ENCODE peak calls at places on chromosomes 1 and 21, in four cellular contexts. G is WTC11, L is K562, P is A549. S is an unnamed sample.

GRCh38 chr21:32641715-32642698 is 29.8 kb upstream of the CFAP298 start:
- DNase-seq in G (no peak), L (no peak), P (no peak), S (no peak)

GRCh38 chr1:15755021-15755642 is 3.5 kb upstream of the FBLIM1 start:
- DNase-seq in G (no peak), L (no peak), P (no peak), S (no peak)

GRCh38 chr1:57270926-57271698 is 152.7 kb downstream of the DAB1 start:
- DNase-seq in G (no peak), L (no peak), P (no peak), S (no peak)

GRCh38 chr1:236066828-236067386 is 2.0 kb upstream of the NID1 start:
- DNase-seq in G (no peak), L (no peak), P (no peak), S (no peak)

GRCh38 chr1:56817716-56818463 is 1.3 kb downstream of the FYB2 start:
- DNase-seq in G (no peak), L (no peak), P (no peak), S (peak; percentile 20)

GRCh38 chr1:92081031-92081430 is 886 bp downstream of the BTBD8 start:
- DNase-seq in G (no peak), L (no peak), P (no peak), S (no peak)

GRCh38 chr1:55650449-55650848 is 435.3 kb upstream of the USP24 start:
- DNase-seq in G (no peak), L (no peak), P (no peak), S (no peak)

GRCh38 chr1:228338521-228339051 is 68.0 kb downstream of the TRIM11 start:
- DNase-seq in G (peak; percentile 10), L (no peak), P (no peak), S (no peak)

GRCh38 chr1:19687414-19687813 is 22.7 kb downstream of the HTR6 start:
- DNase-seq in G (no peak), L (no peak), P (no peak), S (no peak)

GRCh38 chr21:25283720-25284119 is 323.6 kb downstream of the MRPL39 start:
- DNase-seq in G (no peak), L (no peak), P (no peak), S (peak; percentile 0)

GRCh38 chr21:42569732-42570301 is 56.2 kb downstream of the SLC37A1 start:
- DNase-seq in G (peak; percentile 7), L (no peak), P (no peak), S (no peak)

GRCh38 chr1:246836169-246836568 is 95.6 kb downstream of the AHCTF1 start:
- DNase-seq in G (no peak), L (no peak), P (no peak), S (no peak)

GRCh38 chr1:56821462-56821797 is 2.2 kb upstream of the FYB2 start:
- DNase-seq in G (no peak), L (no peak), P (no peak), S (peak; percentile 58)

GRCh38 chr1:201506573-201507567 is at the start of gene CSRP1:
- DNase-seq in G (peak; percentile 49), L (peak; percentile 93), P (peak; percentile 98), S (no peak)

GRCh38 chr1:235227414-235227813 is 66.4 kb upstream of the RBM34 start:
- DNase-seq in G (no peak), L (no peak), P (no peak), S (no peak)

GRCh38 chr1:210446479-210446878 is 117.8 kb downstream of the HHAT start:
- DNase-seq in G (no peak), L (no peak), P (no peak), S (no peak)

GRCh38 chr1:153400244-153400643 is 9.4 kb upstream of the S100A8 start:
- DNase-seq in G (peak; percentile 53), L (peak; percentile 30), P (no peak), S (no peak)

GRCh38 chr21:46078984-46079356 is 18.9 kb upstream of the COL6A2 start:
- DNase-seq in G (no peak), L (no peak), P (no peak), S (no peak)

GRCh38 chr1:24949331-24949881 is 19.3 kb upstream of the RUNX3 start:
- DNase-seq in G (no peak), L (no peak), P (no peak), S (peak; percentile 15)

GRCh38 chr1:3373700-3374405 is 80.6 kb upstream of the ARHGEF16 start:
- DNase-seq in G (no peak), L (no peak), P (no peak), S (no peak)

GRCh38 chr21:41878831-41879189 is 334 bp downstream of the PRDM15 start:
- DNase-seq in G (peak; percentile 73), L (peak; percentile 87), P (peak; percentile 56), S (peak; percentile 45)

GRCh38 chr1:65418522-65419185 is 1.8 kb upstream of the LEPR start:
- DNase-seq in G (no peak), L (no peak), P (no peak), S (no peak)

GRCh38 chr1:171743014-171743870 is 1.4 kb upstream of the VAMP4 start:
- DNase-seq in G (no peak), L (no peak), P (no peak), S (no peak)

GRCh38 chr1:225644666-225645065 is 8.3 kb downstream of the ENAH start:
- DNase-seq in G (no peak), L (no peak), P (no peak), S (no peak)

GRCh38 chr1:156747737-156748669 is 3.5 kb downstream of the HDGF start:
- DNase-seq in G (no peak), L (no peak), P (no peak), S (no peak)

GRCh38 chr1:37605061-37605650 is 9.4 kb upstream of the GNL2 start:
- DNase-seq in G (no peak), L (peak; percentile 32), P (no peak), S (peak; percentile 6)

GRCh38 chr1:155396874-155397476 is 76.3 kb downstream of the RUSC1 start:
- DNase-seq in G (no peak), L (no peak), P (no peak), S (no peak)

GRCh38 chr1:203025721-203026665 is at the start of gene PPFIA4:
- DNase-seq in G (peak; percentile 88), L (peak; percentile 100), P (peak; percentile 72), S (no peak)

GRCh38 chr1:19861034-19861433 is 21.2 kb upstream of the OTUD3 start:
- DNase-seq in G (no peak), L (peak; percentile 33), P (no peak), S (no peak)

GRCh38 chr1:18058522-18058921 is 49.1 kb upstream of the IGSF21 start:
- DNase-seq in G (no peak), L (no peak), P (no peak), S (no peak)

GRCh38 chr1:213656482-213656881 is 331.3 kb upstream of the PROX1 start:
- DNase-seq in G (no peak), L (no peak), P (no peak), S (peak; percentile 72)

GRCh38 chr1:154398141-154398540 is 7.0 kb upstream of the IL6R start:
- DNase-seq in G (no peak), L (no peak), P (no peak), S (no peak)

GRCh38 chr1:240739139-240739538 is 127.2 kb upstream of the GREM2 start:
- DNase-seq in G (no peak), L (no peak), P (no peak), S (no peak)

GRCh38 chr1:26045712-26046312 is at the start of gene SLC30A2:
- DNase-seq in G (peak; percentile 47), L (peak; percentile 55), P (no peak), S (no peak)

GRCh38 chr1:172431721-172432192 is 11.3 kb downstream of the C1orf105 start:
- DNase-seq in G (peak; percentile 30), L (no peak), P (no peak), S (peak; percentile 36)

GRCh38 chr1:110150330-110151174 is at the start of gene SLC6A17:
- DNase-seq in G (peak; percentile 63), L (peak; percentile 32), P (peak; percentile 66), S (no peak)

DNA sequence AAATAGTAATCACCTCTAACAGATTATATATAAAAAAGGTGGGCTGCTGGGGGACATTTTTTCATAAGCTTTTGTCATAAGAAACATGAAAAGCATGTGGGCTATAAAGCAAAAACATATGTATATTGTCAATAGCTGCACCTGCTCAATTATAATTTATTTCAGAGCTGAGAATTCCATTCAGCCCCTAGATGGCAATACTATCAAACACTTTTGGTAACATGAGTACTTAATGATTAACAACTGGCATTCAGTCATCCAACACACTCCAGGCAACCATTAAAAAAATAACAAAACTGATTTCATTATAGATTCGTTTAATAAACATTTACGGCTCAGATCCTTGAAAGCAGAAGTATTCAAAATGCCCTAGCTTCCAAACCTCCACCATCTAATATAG is 115.1 kb downstream of the KCTD3 start:
- DNase-seq in G (no peak), L (no peak), P (no peak), S (no peak)
- TF ChIP-seq HMGXB4 in G (no peak), L (no peak), P (no peak), S (no peak)

GRCh38 chr1:8858888-8859706 is 19.4 kb downstream of the ENO1 start:
- DNase-seq in G (peak; percentile 47), L (peak; percentile 51), P (no peak), S (peak; percentile 60)
- TF ChIP-seq MAX in G (no peak), L (no peak), P (no peak), S (no peak)

DNA sequence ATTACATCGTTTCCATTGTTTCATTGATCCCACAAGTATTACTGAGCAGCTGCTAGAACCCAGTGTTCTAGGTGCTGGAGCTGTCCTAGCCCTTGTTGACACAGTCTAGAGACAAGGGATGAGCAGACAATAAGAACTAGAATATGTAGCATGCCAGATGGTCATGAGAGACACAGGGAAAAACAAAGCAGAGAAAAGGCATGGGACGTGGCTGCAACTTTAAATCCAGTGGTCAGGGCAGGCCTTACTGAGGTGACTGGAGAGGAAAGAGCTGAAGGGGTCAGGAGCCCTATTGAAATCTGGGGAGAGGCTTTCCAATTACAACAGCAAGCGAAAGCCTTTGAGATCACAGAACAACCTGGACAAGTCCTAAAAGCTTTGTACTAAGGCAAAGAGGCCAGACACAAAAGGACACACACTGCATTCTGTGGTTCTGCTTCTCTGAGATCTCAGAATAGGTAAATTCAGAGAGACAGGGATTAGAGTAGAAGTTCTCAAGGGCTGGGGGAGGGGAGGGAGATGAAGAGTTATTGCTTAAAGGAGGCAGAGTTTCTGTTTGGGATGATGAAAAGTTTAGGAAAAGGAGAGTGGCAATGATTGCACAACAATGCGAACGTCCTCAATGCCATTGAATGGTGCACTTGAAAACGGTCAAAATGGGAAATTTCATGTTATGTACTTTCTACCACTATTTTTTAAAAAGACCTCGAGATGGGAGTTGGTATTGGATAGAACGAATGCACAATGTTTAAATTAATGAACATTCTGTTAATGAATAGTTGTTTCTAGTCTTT is 467.3 kb upstream of the VAMP3 start:
- DNase-seq in G (no peak), L (no peak), P (no peak), S (no peak)
- TF ChIP-seq HMGXB4 in G (no peak), L (no peak), P (no peak), S (no peak)

DNA sequence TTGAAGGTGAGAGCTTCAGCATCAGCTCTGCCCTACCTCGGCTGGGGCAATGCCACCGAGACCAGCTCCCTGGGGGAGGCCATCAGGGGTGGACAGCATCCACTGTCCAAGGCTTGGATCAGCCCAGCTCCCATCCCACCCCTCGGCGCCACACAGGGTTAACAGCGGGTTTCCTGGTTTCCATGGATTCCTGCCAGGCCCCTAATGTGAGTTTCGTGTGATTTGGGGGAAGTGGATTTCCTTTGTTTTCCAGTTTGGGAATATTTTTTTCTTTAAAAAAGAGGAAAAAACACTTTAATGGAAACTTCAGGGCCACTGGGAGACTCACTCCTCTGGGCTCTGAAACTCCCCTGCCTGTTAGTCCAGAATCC is 34.3 kb downstream of the CASZ1 start:
- DNase-seq in G (no peak), L (no peak), P (no peak), S (no peak)
- TF ChIP-seq MAX in G (no peak), L (no peak), P (no peak), S (no peak)

S was measured in HepG2.